ENCODE peak calls at places on chromosomes 1 and 21, in ten cellular contexts. B is H1, T is prostate gland, J is body of pancreas, V is esophagus squamous epithelium, D is IMR-90, K is K562, L is transverse colon, M is uterus, G is sigmoid colon. S is an unnamed sample.

GRCh38 chr1:78145105-78145580 is 99.4 kb downstream of the GIPC2 start:
- DNase-seq in B (no peak), T (peak), J (peak), V (no peak), D (peak), K (peak), L (peak), M (peak), G (peak), S (no peak)

GRCh38 chr1:78333426-78334012 is 157.3 kb upstream of the PTGFR start:
- DNase-seq in B (no peak), T (no peak), J (peak), V (no peak), D (peak), K (no peak), L (no peak), M (peak), G (no peak), S (no peak)

GRCh38 chr1:68346192-68346808 is 103.5 kb downstream of the RPE65 start:
- DNase-seq in B (no peak), T (no peak), J (no peak), V (no peak), D (peak), K (peak), L (no peak), M (no peak), G (no peak), S (no peak)

GRCh38 chr1:92356956-92357355 is 58.1 kb downstream of the RPAP2 start:
- DNase-seq in B (no peak), T (no peak), J (no peak), V (no peak), D (peak), K (no peak), L (no peak), M (no peak), G (no peak), S (no peak)

GRCh38 chr1:45722809-45723208 is 27.6 kb downstream of the IPP start:
- DNase-seq in B (no peak), T (no peak), J (no peak), V (no peak), D (peak), K (no peak), L (no peak), M (no peak), G (no peak), S (no peak)

GRCh38 chr1:214475331-214475730 is 76.1 kb downstream of the PTPN14 start:
- DNase-seq in B (no peak), T (no peak), J (no peak), V (no peak), D (no peak), K (no peak), L (no peak), M (no peak), G (no peak), S (no peak)

GRCh38 chr1:95012389-95012788 is 60.4 kb downstream of the ALG14 start:
- DNase-seq in B (no peak), T (no peak), J (peak), V (no peak), D (peak), K (no peak), L (no peak), M (no peak), G (no peak), S (no peak)

GRCh38 chr1:78549366-78549765 is 58.6 kb downstream of the PTGFR start:
- DNase-seq in B (no peak), T (no peak), J (no peak), V (no peak), D (no peak), K (no peak), L (no peak), M (no peak), G (no peak), S (no peak)

GRCh38 chr1:205456383-205456867 is 580 bp upstream of the BLACAT1 start:
- DNase-seq in B (no peak), T (no peak), J (no peak), V (no peak), D (no peak), K (no peak), L (no peak), M (no peak), G (no peak), S (no peak)

GRCh38 chr1:46342084-46342656 is 1.6 kb downstream of the NSUN4 start:
- DNase-seq in B (no peak), T (no peak), J (no peak), V (no peak), D (peak), K (peak), L (no peak), M (no peak), G (no peak), S (no peak)

GRCh38 chr1:248850536-248851251 is 8.2 kb downstream of the ZNF692 start:
- DNase-seq in B (no peak), T (no peak), J (no peak), V (no peak), D (no peak), K (no peak), L (no peak), M (no peak), G (no peak), S (no peak)

GRCh38 chr21:31803039-31804007 is 69.5 kb upstream of the HUNK start:
- DNase-seq in B (no peak), T (no peak), J (no peak), V (no peak), D (no peak), K (no peak), L (no peak), M (no peak), G (no peak), S (no peak)

DNA sequence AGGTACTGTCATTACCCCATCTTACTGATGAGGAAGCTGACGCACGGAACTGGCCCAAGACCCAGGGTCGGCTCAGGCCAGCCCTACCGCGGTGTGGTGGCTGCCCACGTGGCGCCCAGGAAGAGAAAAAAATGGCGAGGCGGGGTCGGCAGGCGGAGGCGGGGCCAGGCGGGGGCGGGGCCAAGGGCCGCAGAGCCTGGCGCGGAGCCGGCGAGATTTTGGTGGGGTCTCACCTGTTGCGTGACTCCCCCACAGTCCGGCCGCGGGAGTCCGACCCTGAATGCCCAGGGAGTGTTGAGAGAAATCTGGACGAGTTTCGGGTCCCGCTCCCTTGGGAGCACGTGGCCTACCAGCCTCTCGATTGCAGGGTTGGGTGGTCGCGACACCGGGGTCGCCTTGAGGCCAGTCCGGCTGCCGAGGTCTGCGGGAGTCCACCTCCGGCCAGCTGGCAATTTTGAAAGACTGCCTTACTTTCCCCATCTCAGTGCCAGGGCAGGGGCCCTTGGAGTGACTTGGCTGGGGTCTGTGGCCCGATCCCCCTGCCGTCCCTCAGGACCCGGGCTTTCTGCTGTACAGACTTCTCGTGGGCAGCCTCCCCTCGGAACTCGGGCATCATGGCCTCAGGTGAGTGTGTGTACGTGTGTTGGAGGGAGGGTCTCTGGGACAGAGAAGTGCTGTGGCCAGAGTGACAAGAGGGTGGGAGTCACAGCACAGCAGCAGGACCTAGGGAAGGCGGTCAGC is at the start of gene AMPD2:
- DNase-seq in B (no peak), T (peak), J (peak), V (no peak), D (peak), K (peak), L (peak), M (peak), G (peak), S (peak)
- TF ChIP-seq POLR2A in B (no peak), T (peak), J (peak), V (peak), D (peak), K (peak), L (peak), M (peak), G (no peak), S (no peak)

DNA sequence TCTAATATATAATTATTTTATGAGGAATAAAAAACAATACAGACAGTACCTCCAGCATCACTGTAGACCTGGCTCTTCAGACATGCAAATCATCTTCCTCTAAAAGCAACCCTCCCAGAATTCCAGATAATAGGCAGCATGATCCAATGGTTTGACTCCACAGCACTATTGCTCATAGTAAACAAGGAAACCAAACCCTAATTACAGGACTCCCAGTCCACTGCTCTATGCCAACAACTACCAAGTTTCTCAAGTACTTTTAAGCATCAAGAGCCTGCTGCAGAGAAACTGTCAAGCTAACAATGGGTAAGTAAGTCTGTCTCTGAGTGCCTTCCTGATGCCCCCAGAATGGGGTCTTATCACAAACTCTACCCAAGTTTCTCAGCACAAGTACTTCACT is 57.2 kb downstream of the EYA3 start:
- DNase-seq in B (no peak), T (no peak), J (no peak), V (no peak), D (peak), K (no peak), L (no peak), M (no peak), G (no peak), S (no peak)
- H3K27ac ChIP-seq in B (no peak), T (no peak), J (no peak), V (no peak), D (no peak), K (no peak), L (no peak), M (no peak), G (no peak), S (no peak)

DNA sequence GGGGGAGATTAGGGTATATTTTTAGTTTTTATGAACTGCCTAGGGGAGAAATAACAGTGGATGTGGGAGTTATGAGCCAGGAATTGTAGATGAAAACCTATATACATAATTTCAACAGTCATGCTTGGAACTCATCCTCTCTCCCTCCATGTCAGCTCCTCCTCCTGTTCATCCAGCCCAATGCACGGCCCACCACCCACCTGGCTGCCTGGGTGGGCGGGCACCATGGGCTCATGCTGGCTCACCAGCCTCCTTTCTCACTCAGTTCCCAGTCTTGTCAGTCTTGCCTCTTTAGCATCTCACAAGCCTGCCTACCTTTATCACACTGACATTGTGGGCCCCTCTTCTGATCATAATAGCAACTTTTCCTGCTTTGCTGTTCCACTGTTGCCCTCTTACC is 336.0 kb downstream of the DISC1 start:
- DNase-seq in B (no peak), T (no peak), J (no peak), V (no peak), D (no peak), K (no peak), L (no peak), M (no peak), G (no peak), S (no peak)
- TF ChIP-seq POLR2A in B (no peak), T (no peak), J (no peak), V (no peak), D (no peak), K (no peak), L (no peak), M (no peak), G (no peak), S (no peak)

GRCh38 chr1:56688522-56689026 is 43.5 kb downstream of the PRKAA2 start:
- DNase-seq in B (no peak), T (no peak), J (no peak), V (no peak), D (peak), K (no peak), L (no peak), M (no peak), G (no peak), S (no peak)
- H3K27ac ChIP-seq in B (no peak), T (no peak), J (no peak), V (no peak), D (no peak), K (no peak), L (no peak), M (no peak), G (peak), S (no peak)

DNA sequence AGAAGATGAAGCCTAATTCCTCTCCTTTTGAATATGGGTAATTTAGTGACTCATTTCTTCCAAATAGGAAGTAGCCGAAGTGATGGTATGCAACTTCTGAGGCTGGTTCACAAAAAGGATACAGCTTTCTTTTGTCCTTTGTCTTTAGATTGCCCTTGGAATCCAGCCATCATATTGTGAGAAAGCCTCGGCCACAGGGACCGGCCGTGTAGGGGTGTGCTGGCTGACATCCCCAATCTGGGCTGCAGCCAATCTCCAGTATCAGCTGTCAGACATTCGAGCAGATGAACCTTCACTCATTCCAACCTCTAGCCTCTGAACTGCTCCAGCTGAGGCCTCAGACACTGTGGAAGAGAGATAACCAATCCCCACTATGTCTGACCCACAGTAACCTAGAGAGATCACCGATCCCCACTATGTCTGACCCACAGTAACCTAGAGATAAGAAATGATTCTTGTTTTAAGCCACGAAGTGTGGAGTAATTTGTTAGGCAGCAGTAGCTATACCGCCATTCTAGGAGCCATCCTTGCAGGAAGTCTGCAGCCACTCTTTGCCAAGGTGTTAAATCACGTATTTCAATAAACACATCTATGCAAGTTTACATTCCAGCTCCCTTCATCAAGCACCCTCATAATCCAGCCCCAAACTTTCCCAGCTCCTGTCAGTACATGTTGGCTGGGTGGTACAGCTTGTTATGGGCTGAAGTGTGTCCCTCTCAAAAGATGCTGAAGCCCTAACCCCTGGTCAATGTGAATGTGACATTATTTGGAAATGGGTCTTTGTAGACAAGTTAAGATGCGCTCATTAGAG is 2.9 kb upstream of the DIP2A start:
- DNase-seq in B (no peak), T (no peak), J (no peak), V (no peak), D (peak), K (peak), L (peak), M (peak), G (peak), S (peak)
- TF ChIP-seq POLR2A in B (no peak), T (no peak), J (no peak), V (no peak), D (no peak), K (no peak), L (no peak), M (no peak), G (no peak), S (no peak)

GRCh38 chr21:14956826-14957225 is 108.0 kb downstream of the NRIP1 start:
- DNase-seq in B (no peak), T (no peak), J (no peak), V (no peak), D (peak), K (no peak), L (no peak), M (no peak), G (no peak), S (no peak)
- H3K27ac ChIP-seq in B (no peak), T (no peak), J (no peak), V (no peak), D (peak), K (no peak), L (no peak), M (no peak), G (peak), S (no peak)

GRCh38 chr1:62784509-62785365 is 805 bp downstream of the ATG4C start:
- DNase-seq in B (no peak), T (no peak), J (no peak), V (no peak), D (peak), K (peak), L (no peak), M (no peak), G (no peak), S (no peak)

GRCh38 chr1:62782197-62782886 is 1.6 kb upstream of the ATG4C start:
- DNase-seq in B (no peak), T (no peak), J (no peak), V (no peak), D (peak), K (no peak), L (no peak), M (no peak), G (no peak), S (no peak)

GRCh38 chr1:62778208-62778607 is 5.7 kb upstream of the ATG4C start:
- DNase-seq in B (no peak), T (no peak), J (no peak), V (no peak), D (no peak), K (no peak), L (no peak), M (no peak), G (no peak), S (no peak)

DNA sequence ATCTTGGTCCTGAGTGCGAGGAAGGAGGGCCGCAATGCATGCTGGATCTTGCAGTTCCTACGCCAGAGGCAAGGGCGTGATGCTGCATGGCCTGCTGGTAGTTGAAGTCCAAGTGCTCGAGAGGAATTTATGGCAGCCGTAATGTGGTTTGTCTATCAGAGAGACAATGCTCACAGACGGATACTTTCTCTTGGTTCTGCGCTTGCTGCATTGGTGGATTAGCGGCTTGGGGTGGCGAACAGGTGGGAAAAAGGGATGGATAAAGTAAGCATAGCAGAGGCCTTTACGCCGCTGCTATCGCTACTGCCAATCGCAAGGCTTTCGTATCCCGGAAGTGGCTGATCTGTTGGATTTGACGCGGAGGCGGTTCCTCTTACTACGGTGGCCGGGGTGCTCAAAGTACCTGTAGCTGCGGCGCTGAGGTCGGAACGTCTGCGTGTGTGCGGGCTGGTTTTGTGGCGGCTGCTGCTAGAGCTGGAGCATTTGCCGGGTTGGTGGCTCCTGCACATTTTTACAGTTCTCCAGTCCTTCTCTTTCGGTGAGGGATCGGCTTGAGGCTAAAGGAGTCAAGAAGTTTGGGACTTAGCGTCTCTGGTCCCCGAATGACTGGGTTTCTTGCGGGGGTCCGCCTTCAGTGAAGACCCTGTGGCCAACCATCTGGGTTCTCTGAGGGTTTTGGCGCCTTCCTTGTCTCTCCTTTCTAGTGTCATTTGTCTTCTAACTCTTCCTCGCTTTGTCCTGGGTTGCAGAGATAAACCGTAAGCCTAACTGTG is at the start of gene ATG4C:
- DNase-seq in B (peak), T (peak), J (peak), V (peak), D (peak), K (peak), L (peak), M (peak), G (peak), S (peak)
- TF ChIP-seq POLR2A in B (peak), T (peak), J (peak), V (peak), D (no peak), K (peak), L (peak), M (peak), G (peak), S (no peak)

GRCh38 chr1:1318777-1319645 is 5.4 kb downstream of the INTS11 start:
- DNase-seq in B (no peak), T (no peak), J (no peak), V (no peak), D (no peak), K (no peak), L (no peak), M (no peak), G (no peak), S (no peak)

GRCh38 chr1:1320666-1321448 is 3.6 kb downstream of the INTS11 start:
- DNase-seq in B (no peak), T (no peak), J (no peak), V (no peak), D (peak), K (no peak), L (no peak), M (no peak), G (no peak), S (no peak)

GRCh38 chr1:1317420-1317819 is 7.0 kb downstream of the INTS11 start:
- DNase-seq in B (no peak), T (no peak), J (no peak), V (no peak), D (no peak), K (no peak), L (no peak), M (no peak), G (no peak), S (no peak)

GRCh38 chr1:1319646-1319941 is 4.9 kb downstream of the INTS11 start:
- DNase-seq in B (no peak), T (no peak), J (no peak), V (no peak), D (no peak), K (no peak), L (no peak), M (no peak), G (no peak), S (no peak)

GRCh38 chr1:1318131-1318652 is 6.3 kb downstream of the INTS11 start:
- DNase-seq in B (no peak), T (peak), J (peak), V (no peak), D (peak), K (no peak), L (peak), M (peak), G (peak), S (peak)
- H3K27ac ChIP-seq in B (no peak), T (peak), J (peak), V (peak), D (no peak), K (no peak), L (peak), M (peak), G (peak), S (peak)

S was measured in suprapubic skin.